ENCODE peak calls at places on chromosomes 13 and 19, in seven cellular contexts. V is CD4-positive, alpha-beta memory T cell; Q is CD8-positive, alpha-beta T cell; L is NCI-H146; J is NCI-H1930; U is HT-29; D is iris pigment epithelial cell. G is an unnamed sample.
A peak's percentile ranks its signal among the peaks of the same experiment; 100 is the strongest.

GRCh38 chr13:107743983-107744382 is 471.4 kb downstream of the LIG4 start:
- DNase-seq in V (no peak), Q (no peak), L (no peak), J (no peak), U (no peak), D (peak; percentile 95), G (no peak)

GRCh38 chr19:35449347-35450043 is 1.4 kb downstream of the FFAR2 start:
- DNase-seq in V (no peak), Q (no peak), L (peak; percentile 83), J (no peak), U (peak; percentile 13), D (no peak), G (no peak)

GRCh38 chr19:11387154-11388034 is 3.3 kb upstream of the EPOR start:
- DNase-seq in V (no peak), Q (no peak), L (no peak), J (no peak), U (no peak), D (no peak), G (no peak)

GRCh38 chr13:113151745-113152707 is 6.4 kb upstream of the PROZ start:
- DNase-seq in V (no peak), Q (no peak), L (peak; percentile 15), J (no peak), U (no peak), D (peak; percentile 55), G (no peak)

GRCh38 chr19:2050991-2051770 is at the start of gene MKNK2:
- DNase-seq in V (peak; percentile 93), Q (peak; percentile 90), L (peak; percentile 77), J (peak; percentile 86), U (peak; percentile 81), D (peak; percentile 73), G (peak; percentile 72)

GRCh38 chr13:25732146-25732865 is 319.5 kb downstream of the SHISA2 start:
- DNase-seq in V (no peak), Q (no peak), L (no peak), J (no peak), U (no peak), D (peak; percentile 36), G (no peak)

GRCh38 chr13:113969311-113969972 is 4.4 kb downstream of the C13orf46 start:
- DNase-seq in V (no peak), Q (peak; percentile 18), L (no peak), J (no peak), U (no peak), D (no peak), G (no peak)

GRCh38 chr19:34838753-34839431 is 65.9 kb upstream of the ZNF599 start:
- DNase-seq in V (no peak), Q (peak; percentile 44), L (peak; percentile 6), J (peak; percentile 30), U (no peak), D (peak; percentile 20), G (no peak)

GRCh38 chr13:113216165-113217056 is 7.0 kb downstream of the CUL4A start:
- DNase-seq in V (no peak), Q (no peak), L (peak; percentile 17), J (peak; percentile 24), U (peak; percentile 49), D (peak; percentile 80), G (no peak)

GRCh38 chr13:73109969-73110368 is 51.2 kb downstream of the KLF5 start:
- DNase-seq in V (no peak), Q (no peak), L (no peak), J (no peak), U (no peak), D (no peak), G (no peak)

GRCh38 chr13:95784161-95784880 is 107.4 kb downstream of the DNAJC3 start:
- DNase-seq in V (no peak), Q (no peak), L (no peak), J (no peak), U (no peak), D (peak; percentile 58), G (no peak)

GRCh38 chr19:47613165-47614146 is 4.5 kb downstream of the BICRA start:
- DNase-seq in V (no peak), Q (no peak), L (no peak), J (no peak), U (no peak), D (peak; percentile 75), G (no peak)

GRCh38 chr19:18401580-18402112 is 4.2 kb upstream of the LRRC25 start:
- DNase-seq in V (no peak), Q (no peak), L (peak; percentile 35), J (no peak), U (peak; percentile 87), D (peak; percentile 71), G (no peak)

GRCh38 chr13:102651892-102652291 is 43.0 kb downstream of the METTL21C start:
- DNase-seq in V (no peak), Q (no peak), L (no peak), J (no peak), U (no peak), D (peak; percentile 65), G (no peak)

GRCh38 chr19:39426170-39426569 is 9.6 kb downstream of the RPS16 start:
- DNase-seq in V (no peak), Q (no peak), L (no peak), J (no peak), U (no peak), D (no peak), G (no peak)

GRCh38 chr19:13788991-13789390 is 6.3 kb upstream of the ZSWIM4 start:
- DNase-seq in V (peak; percentile 38), Q (peak; percentile 41), L (no peak), J (no peak), U (no peak), D (peak; percentile 96), G (peak; percentile 59)

G was measured in Jurkat, Clone E6-1.